ENCODE peak calls at places on chromosomes 13 and 19, in ten cellular contexts. One of them, this sample, is unnamed. For H3K9me3, the result is how much of the 10 kb centered on the place peaks cover.

GRCh38 chr19:40465025-40465780 is at the start of gene BLVRB:
- DNase-seq in upper lobe of left lung: no peak
- DNase-seq in sigmoid colon: no peak
- DNase-seq in stomach: no peak
- DNase-seq in GM12878: no peak
- DNase-seq in K562: no peak
- DNase-seq in ovary: no peak
- DNase-seq in A549: peak
- DNase-seq in transverse colon: peak
- DNase-seq in HepG2: peak
- DNase-seq in this sample: no peak

GRCh38 chr19:48945817-48946216 is 8.9 kb upstream of the BAX start:
- DNase-seq in GM12878: no peak
- DNase-seq in ovary: no peak
- DNase-seq in sigmoid colon: no peak
- DNase-seq in stomach: no peak
- DNase-seq in K562: no peak
- DNase-seq in upper lobe of left lung: no peak
- DNase-seq in A549: no peak
- DNase-seq in HepG2: no peak
- DNase-seq in transverse colon: no peak
- DNase-seq in this sample: no peak

GRCh38 chr19:17754634-17755532 is 3.6 kb downstream of the FCHO1 start:
- DNase-seq in transverse colon: no peak
- DNase-seq in HepG2: no peak
- DNase-seq in upper lobe of left lung: no peak
- DNase-seq in stomach: no peak
- DNase-seq in A549: peak
- DNase-seq in ovary: no peak
- DNase-seq in K562: no peak
- DNase-seq in sigmoid colon: no peak
- DNase-seq in GM12878: peak
- DNase-seq in this sample: no peak

GRCh38 chr19:50252111-50252886 is 48.9 kb downstream of the MYH14 start:
- DNase-seq in transverse colon: peak
- DNase-seq in upper lobe of left lung: no peak
- DNase-seq in sigmoid colon: no peak
- DNase-seq in GM12878: no peak
- DNase-seq in K562: peak
- DNase-seq in ovary: no peak
- DNase-seq in HepG2: no peak
- DNase-seq in stomach: no peak
- DNase-seq in A549: peak
- DNase-seq in this sample: no peak

GRCh38 chr13:97058896-97059295 is 64.6 kb upstream of the OXGR1 start:
- DNase-seq in K562: no peak
- DNase-seq in stomach: no peak
- DNase-seq in ovary: no peak
- DNase-seq in upper lobe of left lung: no peak
- DNase-seq in A549: no peak
- DNase-seq in sigmoid colon: no peak
- DNase-seq in transverse colon: no peak
- DNase-seq in HepG2: no peak
- DNase-seq in GM12878: no peak
- DNase-seq in this sample: no peak

GRCh38 chr19:39967561-39967960 is 3.4 kb upstream of the PSMC4 start:
- DNase-seq in K562: no peak
- DNase-seq in A549: no peak
- DNase-seq in HepG2: no peak
- DNase-seq in stomach: peak
- DNase-seq in transverse colon: no peak
- DNase-seq in ovary: no peak
- DNase-seq in upper lobe of left lung: no peak
- DNase-seq in GM12878: no peak
- DNase-seq in sigmoid colon: no peak
- DNase-seq in this sample: no peak

GRCh38 chr13:98874029-98874397 is 103.9 kb downstream of the DOCK9 start:
- DNase-seq in upper lobe of left lung: no peak
- DNase-seq in HepG2: no peak
- DNase-seq in K562: no peak
- DNase-seq in transverse colon: no peak
- DNase-seq in stomach: no peak
- DNase-seq in GM12878: no peak
- DNase-seq in sigmoid colon: no peak
- DNase-seq in A549: no peak
- DNase-seq in ovary: no peak
- DNase-seq in this sample: no peak

GRCh38 chr13:44848956-44849748 is 140.1 kb downstream of the NUFIP1 start:
- DNase-seq in sigmoid colon: no peak
- DNase-seq in GM12878: no peak
- DNase-seq in HepG2: no peak
- DNase-seq in K562: no peak
- DNase-seq in stomach: no peak
- DNase-seq in ovary: no peak
- DNase-seq in A549: no peak
- DNase-seq in upper lobe of left lung: no peak
- DNase-seq in transverse colon: no peak
- DNase-seq in this sample: peak

GRCh38 chr13:67120872-67121531 is 109.1 kb downstream of the PCDH9 start:
- DNase-seq in GM12878: no peak
- DNase-seq in HepG2: no peak
- DNase-seq in stomach: no peak
- DNase-seq in ovary: no peak
- DNase-seq in sigmoid colon: no peak
- DNase-seq in K562: no peak
- DNase-seq in A549: peak
- DNase-seq in transverse colon: no peak
- DNase-seq in upper lobe of left lung: no peak
- DNase-seq in this sample: no peak

GRCh38 chr13:114126789-114127472 is 5.5 kb downstream of the RASA3 start:
- DNase-seq in sigmoid colon: no peak
- DNase-seq in upper lobe of left lung: no peak
- DNase-seq in stomach: no peak
- DNase-seq in transverse colon: no peak
- DNase-seq in ovary: no peak
- DNase-seq in K562: no peak
- DNase-seq in HepG2: no peak
- DNase-seq in GM12878: no peak
- DNase-seq in A549: no peak
- DNase-seq in this sample: no peak

GRCh38 chr13:83709751-83710515 is 172.3 kb downstream of the SLITRK1 start:
- DNase-seq in ovary: no peak
- DNase-seq in upper lobe of left lung: no peak
- DNase-seq in GM12878: no peak
- DNase-seq in stomach: no peak
- DNase-seq in sigmoid colon: no peak
- DNase-seq in HepG2: no peak
- DNase-seq in A549: no peak
- DNase-seq in K562: no peak
- DNase-seq in transverse colon: no peak
- DNase-seq in this sample: no peak

GRCh38 chr19:31338069-31338767 is 11.0 kb downstream of the TSHZ3 start:
- DNase-seq in HepG2: peak
- DNase-seq in stomach: no peak
- DNase-seq in upper lobe of left lung: peak
- DNase-seq in A549: peak
- DNase-seq in ovary: peak
- DNase-seq in sigmoid colon: peak
- DNase-seq in transverse colon: peak
- DNase-seq in GM12878: no peak
- DNase-seq in K562: peak
- DNase-seq in this sample: peak

GRCh38 chr19:40219721-40220276 is 1.6 kb upstream of the TTC9B start:
- DNase-seq in sigmoid colon: no peak
- DNase-seq in GM12878: no peak
- DNase-seq in HepG2: no peak
- DNase-seq in ovary: no peak
- DNase-seq in A549: peak
- DNase-seq in transverse colon: no peak
- DNase-seq in K562: no peak
- DNase-seq in stomach: no peak
- DNase-seq in upper lobe of left lung: no peak
- DNase-seq in this sample: no peak

GRCh38 chr13:42064259-42064658 is 15.8 kb downstream of the DGKH start:
- DNase-seq in transverse colon: no peak
- DNase-seq in GM12878: no peak
- DNase-seq in K562: no peak
- DNase-seq in upper lobe of left lung: no peak
- DNase-seq in sigmoid colon: no peak
- DNase-seq in stomach: no peak
- DNase-seq in ovary: no peak
- DNase-seq in A549: no peak
- DNase-seq in HepG2: no peak
- DNase-seq in this sample: no peak

GRCh38 chr13:80070024-80070703 is 270.8 kb downstream of the SPRY2 start:
- DNase-seq in A549: no peak
- DNase-seq in HepG2: no peak
- DNase-seq in stomach: no peak
- DNase-seq in transverse colon: peak
- DNase-seq in ovary: no peak
- DNase-seq in GM12878: no peak
- DNase-seq in upper lobe of left lung: no peak
- DNase-seq in K562: no peak
- DNase-seq in sigmoid colon: no peak
- DNase-seq in this sample: no peak
- TF ChIP-seq EP300 in A549: no peak
- TF ChIP-seq EP300 in HepG2: no peak
- TF ChIP-seq EP300 in stomach: no peak
- TF ChIP-seq EP300 in transverse colon: no peak
- TF ChIP-seq EP300 in ovary: no peak
- TF ChIP-seq EP300 in GM12878: no peak
- TF ChIP-seq EP300 in upper lobe of left lung: no peak
- TF ChIP-seq EP300 in K562: no peak
- TF ChIP-seq EP300 in sigmoid colon: no peak
- TF ChIP-seq EP300 in this sample: no peak

GRCh38 chr19:2782936-2783780 is at the start of gene SGTA:
- DNase-seq in sigmoid colon: peak
- DNase-seq in upper lobe of left lung: peak
- DNase-seq in K562: peak
- DNase-seq in ovary: peak
- DNase-seq in stomach: peak
- DNase-seq in HepG2: peak
- DNase-seq in A549: peak
- DNase-seq in transverse colon: peak
- DNase-seq in GM12878: peak
- DNase-seq in this sample: peak
- TF ChIP-seq POLR2A in sigmoid colon: peak
- TF ChIP-seq POLR2A in upper lobe of left lung: peak
- TF ChIP-seq POLR2A in K562: peak
- TF ChIP-seq POLR2A in ovary: peak
- TF ChIP-seq POLR2A in stomach: peak
- TF ChIP-seq POLR2A in HepG2: peak
- TF ChIP-seq POLR2A in A549: peak
- TF ChIP-seq POLR2A in transverse colon: peak
- TF ChIP-seq POLR2A in GM12878: peak
- TF ChIP-seq POLR2A in this sample: peak

DNA sequence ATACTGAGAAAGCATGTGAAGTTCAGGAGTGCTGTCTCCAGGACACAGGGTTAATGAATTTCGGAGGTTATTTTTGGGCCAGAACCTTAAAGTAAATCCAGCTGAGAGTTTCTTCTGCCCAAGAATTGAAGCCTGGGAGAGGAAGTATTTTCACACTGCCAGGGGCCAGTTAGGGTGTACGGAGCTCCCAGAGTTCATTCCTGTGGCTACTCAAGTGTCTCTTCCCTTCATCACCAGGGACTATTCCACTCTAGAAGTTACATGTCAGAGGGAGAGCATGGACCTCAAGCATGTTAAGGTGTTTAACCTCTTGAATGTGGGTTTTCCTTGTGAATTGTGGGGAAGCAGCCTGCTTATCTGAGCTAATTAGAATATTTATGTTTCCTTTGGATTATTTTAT is 37.1 kb downstream of the ZNF136 start:
- DNase-seq in A549: no peak
- DNase-seq in stomach: no peak
- DNase-seq in transverse colon: no peak
- DNase-seq in ovary: no peak
- DNase-seq in K562: no peak
- DNase-seq in GM12878: no peak
- DNase-seq in HepG2: no peak
- DNase-seq in upper lobe of left lung: no peak
- DNase-seq in sigmoid colon: no peak
- DNase-seq in this sample: no peak
- H3K9me3 ChIP-seq in A549: under half
- H3K9me3 ChIP-seq in stomach: under half
- H3K9me3 ChIP-seq in transverse colon: under half
- H3K9me3 ChIP-seq in ovary: under half
- H3K9me3 ChIP-seq in K562: under half
- H3K9me3 ChIP-seq in GM12878: under half
- H3K9me3 ChIP-seq in HepG2: under half
- H3K9me3 ChIP-seq in upper lobe of left lung: under half
- H3K9me3 ChIP-seq in sigmoid colon: under half
- H3K9me3 ChIP-seq in this sample: under half

DNA sequence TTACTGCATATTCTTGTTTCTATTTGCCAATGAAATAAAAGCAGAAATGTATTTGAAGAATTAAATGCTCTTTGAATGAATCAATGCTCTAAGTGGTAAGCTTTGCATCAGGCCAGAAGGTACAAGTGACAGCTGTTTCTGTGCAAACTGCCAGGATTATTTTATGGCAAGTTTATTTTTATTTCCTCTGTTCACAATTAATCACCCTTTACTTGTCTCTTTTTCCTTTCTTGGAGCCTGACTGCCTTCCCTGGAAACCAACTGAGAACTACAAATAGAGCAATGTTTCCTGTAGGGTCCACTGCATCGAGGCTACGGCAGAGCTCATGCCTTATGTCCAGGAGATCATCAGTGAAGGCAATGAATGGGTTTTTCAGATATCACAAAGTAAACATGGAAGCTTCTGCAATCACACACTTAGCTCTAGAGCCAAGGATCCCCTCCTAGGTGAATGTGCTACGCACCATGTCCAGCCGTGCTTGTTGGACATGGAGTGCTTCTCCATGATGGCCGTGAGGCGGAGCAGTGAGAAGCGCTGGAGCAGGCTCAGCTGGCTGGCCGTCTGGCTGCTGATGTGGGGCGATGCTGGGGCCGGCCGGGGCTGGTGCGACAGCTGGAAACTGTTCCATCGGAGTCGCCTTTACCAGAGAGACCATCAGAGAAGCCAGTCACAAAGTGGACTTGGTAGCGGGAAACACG is 110.8 kb downstream of the KL start:
- DNase-seq in upper lobe of left lung: peak
- DNase-seq in A549: no peak
- DNase-seq in ovary: no peak
- DNase-seq in HepG2: no peak
- DNase-seq in transverse colon: no peak
- DNase-seq in K562: no peak
- DNase-seq in stomach: no peak
- DNase-seq in sigmoid colon: peak
- DNase-seq in GM12878: no peak
- DNase-seq in this sample: no peak
- TF ChIP-seq EP300 in upper lobe of left lung: no peak
- TF ChIP-seq EP300 in A549: no peak
- TF ChIP-seq EP300 in ovary: no peak
- TF ChIP-seq EP300 in HepG2: no peak
- TF ChIP-seq EP300 in transverse colon: no peak
- TF ChIP-seq EP300 in K562: no peak
- TF ChIP-seq EP300 in stomach: no peak
- TF ChIP-seq EP300 in sigmoid colon: no peak
- TF ChIP-seq EP300 in GM12878: no peak
- TF ChIP-seq EP300 in this sample: no peak

This sample was measured in tibial nerve.